ENCODE peak calls at places on chromosomes 7 and 10, in five cellular contexts. D, G, A, O and F are unnamed samples.
A peak's percentile ranks its signal among the peaks of the same experiment; 100 is the strongest.

GRCh38 chr7:130735273-130735716 is 1.3 kb upstream of the KLF14 start:
- DNase-seq in D (no peak), G (no peak), A (no peak), O (no peak), F (no peak)

GRCh38 chr10:21700474-21700873 is 166.4 kb downstream of the MLLT10 start:
- DNase-seq in D (no peak), G (no peak), A (no peak), O (no peak), F (no peak)

GRCh38 chr7:132276986-132277716 is 299.1 kb downstream of the PLXNA4 start:
- DNase-seq in D (no peak), G (no peak), A (no peak), O (no peak), F (no peak)

GRCh38 chr10:68871105-68871711 is 29.9 kb upstream of the DDX50 start:
- DNase-seq in D (no peak), G (peak; percentile 45), A (peak; percentile 5), O (no peak), F (no peak)

GRCh38 chr7:129421717-129422250 is 12.4 kb upstream of the STRIP2 start:
- DNase-seq in D (no peak), G (peak; percentile 7), A (no peak), O (no peak), F (no peak)

GRCh38 chr10:71833451-71834342 is 17.4 kb downstream of the PSAP start:
- DNase-seq in D (no peak), G (no peak), A (no peak), O (no peak), F (no peak)

GRCh38 chr7:42931447-42931833 is 534 bp downstream of the PSMA2 start:
- DNase-seq in D (no peak), G (no peak), A (no peak), O (no peak), F (no peak)

GRCh38 chr10:20634841-20635240 is 262.3 kb downstream of the NEBL start:
- DNase-seq in D (no peak), G (no peak), A (no peak), O (no peak), F (no peak)

GRCh38 chr10:13448216-13448615 is 80.6 kb downstream of the BEND7 start:
- DNase-seq in D (no peak), G (peak; percentile 52), A (no peak), O (no peak), F (no peak)

GRCh38 chr10:76942556-76943416 is 694.8 kb downstream of the KCNMA1 start:
- DNase-seq in D (no peak), G (peak; percentile 14), A (no peak), O (no peak), F (no peak)

GRCh38 chr10:29783211-29783947 is 148.6 kb upstream of the SVIL start:
- DNase-seq in D (no peak), G (no peak), A (no peak), O (no peak), F (peak; percentile 53)

GRCh38 chr7:77727936-77728701 is 31.9 kb downstream of the RSBN1L start:
- DNase-seq in D (no peak), G (peak; percentile 47), A (no peak), O (no peak), F (no peak)

GRCh38 chr10:61899997-61900828 is 1.3 kb upstream of the ARID5B start:
- DNase-seq in D (peak; percentile 66), G (peak; percentile 79), A (peak; percentile 65), O (peak; percentile 51), F (no peak)

GRCh38 chr7:156105337-156106106 is 293.3 kb upstream of the SHH start:
- DNase-seq in D (no peak), G (no peak), A (no peak), O (no peak), F (peak; percentile 84)

GRCh38 chr7:144842377-144842851 is 6.6 kb upstream of the TPK1 start:
- DNase-seq in D (peak; percentile 72), G (peak; percentile 79), A (peak; percentile 39), O (no peak), F (no peak)

GRCh38 chr10:121460733-121461132 is 137.5 kb downstream of the FGFR2 start:
- DNase-seq in D (no peak), G (no peak), A (no peak), O (no peak), F (no peak)

GRCh38 chr7:131007439-131008330 is 273.7 kb upstream of the KLF14 start:
- DNase-seq in D (peak; percentile 73), G (peak; percentile 77), A (peak; percentile 67), O (peak; percentile 70), F (no peak)

GRCh38 chr7:14754631-14755030 is 147.9 kb downstream of the DGKB start:
- DNase-seq in D (no peak), G (peak; percentile 56), A (no peak), O (no peak), F (no peak)

GRCh38 chr10:52639652-52640051 is 132.9 kb downstream of the MBL2 start:
- DNase-seq in D (no peak), G (no peak), A (no peak), O (no peak), F (no peak)

GRCh38 chr10:132526676-132527075 is 10.9 kb upstream of the INPP5A start:
- DNase-seq in D (no peak), G (peak; percentile 49), A (no peak), O (no peak), F (no peak)

GRCh38 chr10:26468691-26469090 is 30.6 kb downstream of the APBB1IP start:
- DNase-seq in D (no peak), G (no peak), A (no peak), O (no peak), F (no peak)

GRCh38 chr7:94206295-94206694 is 188.4 kb upstream of the COL1A2 start:
- DNase-seq in D (no peak), G (peak; percentile 48), A (no peak), O (no peak), F (no peak)

GRCh38 chr10:130160775-130161174 is 24.6 kb downstream of the GLRX3 start:
- DNase-seq in D (no peak), G (no peak), A (no peak), O (no peak), F (no peak)

GRCh38 chr7:134004829-134005505 is 122.2 kb upstream of the LRGUK start:
- DNase-seq in D (no peak), G (no peak), A (no peak), O (no peak), F (no peak)

GRCh38 chr7:128349121-128349825 is 5.6 kb upstream of the RBM28 start:
- DNase-seq in D (no peak), G (no peak), A (no peak), O (no peak), F (peak; percentile 48)

GRCh38 chr10:124354411-124355382 is 64.0 kb downstream of the OAT start:
- DNase-seq in D (peak; percentile 37), G (peak; percentile 67), A (peak; percentile 32), O (peak; percentile 35), F (peak; percentile 81)

GRCh38 chr7:85776691-85777363 is 590.0 kb upstream of the SEMA3D start:
- DNase-seq in D (no peak), G (no peak), A (no peak), O (no peak), F (no peak)

GRCh38 chr7:12423355-12423994 is 19.8 kb upstream of the VWDE start:
- DNase-seq in D (no peak), G (peak; percentile 55), A (no peak), O (no peak), F (no peak)

GRCh38 chr10:129288940-129289468 is 178.0 kb upstream of the MGMT start:
- DNase-seq in D (no peak), G (peak; percentile 57), A (no peak), O (no peak), F (no peak)

DNA sequence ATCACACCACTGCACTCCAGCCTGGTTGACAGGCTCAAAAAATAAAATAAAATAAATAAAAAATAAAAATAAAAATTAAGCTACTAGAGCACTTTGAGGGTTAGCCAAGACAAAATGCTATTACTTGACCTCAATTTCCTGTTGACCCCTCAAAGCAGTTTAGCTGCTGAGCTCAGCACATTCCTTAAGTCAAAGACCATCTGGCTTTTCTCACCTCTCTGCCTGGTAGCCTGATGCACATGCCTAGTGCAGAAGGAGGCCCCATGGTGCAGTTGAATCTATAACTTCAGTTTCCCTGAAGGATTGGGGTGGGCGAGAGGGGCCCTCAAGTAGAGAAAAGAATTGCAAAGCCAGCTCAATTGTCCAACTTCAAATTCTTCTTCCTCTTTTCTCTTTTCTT is 211.1 kb upstream of the GALNT17 start:
- DNase-seq in D (no peak), G (no peak), A (no peak), O (no peak), F (no peak)
- TF ChIP-seq CTCF in D (no peak), G (no peak), A (no peak), O (no peak), F (no peak)

DNA sequence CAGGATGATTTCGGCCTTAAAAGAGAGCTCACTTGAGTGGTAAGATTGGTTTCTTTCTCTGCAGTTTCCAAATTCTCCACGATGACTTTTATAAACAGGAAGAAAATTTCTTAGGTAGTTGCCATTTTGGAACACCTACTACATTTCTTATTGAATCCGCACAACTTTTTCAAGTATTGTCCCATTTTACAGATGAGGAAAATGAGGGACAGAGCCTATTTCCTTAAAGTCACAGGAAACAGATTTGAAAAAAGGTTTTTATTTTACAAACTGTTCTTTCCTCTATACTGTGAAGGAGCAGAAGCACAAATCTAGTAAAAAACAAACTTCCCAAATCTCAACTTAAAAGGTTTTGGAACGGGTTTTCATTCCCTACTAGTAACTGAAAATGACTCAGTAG is 2.7 kb downstream of the YWHAG start:
- DNase-seq in D (no peak), G (no peak), A (no peak), O (no peak), F (no peak)
- TF ChIP-seq CTCF in D (no peak), G (no peak), A (no peak), O (no peak), F (no peak)

GRCh38 chr7:149849174-149849573 is 11.0 kb downstream of the ZNF862 start:
- DNase-seq in D (no peak), G (no peak), A (no peak), O (no peak), F (no peak)
- TF ChIP-seq CTCF in D (no peak), G (no peak), A (no peak), O (no peak), F (no peak)

DNA sequence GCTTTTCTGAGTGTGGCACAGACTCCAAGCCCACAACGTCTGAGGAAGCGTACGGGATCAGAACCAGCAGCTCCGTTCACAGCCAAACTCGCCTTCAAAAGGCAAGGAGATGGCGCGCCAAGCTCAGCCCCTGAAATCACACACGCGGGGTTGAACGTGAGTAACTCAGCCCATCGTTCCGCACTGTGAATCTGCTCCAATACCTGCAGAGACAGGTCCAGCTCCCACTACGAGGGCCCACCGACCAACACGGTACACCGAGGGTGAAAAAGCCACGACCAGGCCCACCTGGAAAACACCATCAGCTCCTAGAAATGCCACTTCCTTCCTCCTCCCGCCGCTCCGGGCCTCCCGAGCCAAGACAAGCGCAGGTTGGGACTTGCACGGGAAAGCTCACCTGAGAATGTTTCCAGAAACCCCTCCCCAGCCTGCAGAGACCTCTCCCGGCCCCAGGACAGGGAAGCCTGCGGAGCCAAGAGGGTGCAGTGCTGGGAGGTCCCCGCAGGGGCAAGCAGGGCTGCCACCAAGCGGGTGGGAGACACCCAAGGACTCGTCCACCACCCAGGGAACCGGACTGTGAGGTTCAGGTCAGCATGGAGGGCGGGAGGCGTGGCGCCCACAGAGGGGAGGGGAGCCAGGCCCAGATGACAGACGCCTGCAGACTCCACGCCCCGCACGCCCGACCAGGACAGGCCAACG is 93.9 kb upstream of the PDGFA start:
- DNase-seq in D (no peak), G (no peak), A (no peak), O (no peak), F (no peak)
- TF ChIP-seq CTCF in D (no peak), G (no peak), A (no peak), O (no peak), F (no peak)